ENCODE peak calls at places on chromosomes 5 and 9, in seven cellular contexts. One of them, this sample, is unnamed.

GRCh38 chr9:134057311-134057665 is 10.5 kb downstream of the BRD3 start:
- DNase-seq in neural crest cell: no peak
- DNase-seq in WERI-Rb-1: no peak
- DNase-seq in WTC11: no peak
- DNase-seq in mesothelial cell of epicardium: peak
- DNase-seq in GM13976: no peak
- DNase-seq in Peyer's patch: no peak
- DNase-seq in this sample: peak

GRCh38 chr9:17625644-17626388 is 47.0 kb downstream of the SH3GL2 start:
- DNase-seq in WTC11: no peak
- DNase-seq in Peyer's patch: no peak
- DNase-seq in mesothelial cell of epicardium: no peak
- DNase-seq in neural crest cell: no peak
- DNase-seq in WERI-Rb-1: peak
- DNase-seq in GM13976: no peak
- DNase-seq in this sample: no peak

GRCh38 chr9:79129865-79130480 is 441.8 kb upstream of the TLE4 start:
- DNase-seq in neural crest cell: peak
- DNase-seq in WTC11: peak
- DNase-seq in WERI-Rb-1: peak
- DNase-seq in mesothelial cell of epicardium: no peak
- DNase-seq in GM13976: no peak
- DNase-seq in Peyer's patch: peak
- DNase-seq in this sample: peak

GRCh38 chr9:79570449-79571308 is 1.1 kb upstream of the TLE4 start:
- DNase-seq in GM13976: peak
- DNase-seq in Peyer's patch: peak
- DNase-seq in WTC11: peak
- DNase-seq in mesothelial cell of epicardium: peak
- DNase-seq in WERI-Rb-1: peak
- DNase-seq in neural crest cell: peak
- DNase-seq in this sample: peak

GRCh38 chr9:4886698-4887097 is 94.0 kb downstream of the RCL1 start:
- DNase-seq in GM13976: peak
- DNase-seq in WTC11: no peak
- DNase-seq in neural crest cell: no peak
- DNase-seq in mesothelial cell of epicardium: no peak
- DNase-seq in WERI-Rb-1: no peak
- DNase-seq in Peyer's patch: no peak
- DNase-seq in this sample: no peak

GRCh38 chr5:1524799-1525623 is 1.3 kb upstream of the LPCAT1 start:
- DNase-seq in Peyer's patch: peak
- DNase-seq in neural crest cell: no peak
- DNase-seq in WERI-Rb-1: peak
- DNase-seq in mesothelial cell of epicardium: no peak
- DNase-seq in WTC11: peak
- DNase-seq in GM13976: no peak
- DNase-seq in this sample: peak

GRCh38 chr5:156920042-156920860 is 42.8 kb downstream of the TIMD4 start:
- DNase-seq in GM13976: no peak
- DNase-seq in WTC11: no peak
- DNase-seq in Peyer's patch: no peak
- DNase-seq in neural crest cell: no peak
- DNase-seq in mesothelial cell of epicardium: no peak
- DNase-seq in WERI-Rb-1: no peak
- DNase-seq in this sample: no peak

GRCh38 chr5:68460147-68460760 is 244.7 kb downstream of the PIK3R1 start:
- DNase-seq in neural crest cell: peak
- DNase-seq in Peyer's patch: peak
- DNase-seq in mesothelial cell of epicardium: no peak
- DNase-seq in WERI-Rb-1: peak
- DNase-seq in GM13976: peak
- DNase-seq in WTC11: no peak
- DNase-seq in this sample: no peak

GRCh38 chr5:170635706-170636105 is 131.9 kb downstream of the KCNIP1 start:
- DNase-seq in WTC11: no peak
- DNase-seq in GM13976: no peak
- DNase-seq in mesothelial cell of epicardium: no peak
- DNase-seq in neural crest cell: no peak
- DNase-seq in WERI-Rb-1: no peak
- DNase-seq in Peyer's patch: peak
- DNase-seq in this sample: no peak

GRCh38 chr9:69945671-69946141 is 97.9 kb upstream of the MAMDC2 start:
- DNase-seq in WERI-Rb-1: no peak
- DNase-seq in GM13976: no peak
- DNase-seq in mesothelial cell of epicardium: no peak
- DNase-seq in WTC11: no peak
- DNase-seq in neural crest cell: no peak
- DNase-seq in Peyer's patch: peak
- DNase-seq in this sample: peak

GRCh38 chr5:83516361-83516760 is 44.8 kb downstream of the VCAN start:
- DNase-seq in WTC11: no peak
- DNase-seq in WERI-Rb-1: no peak
- DNase-seq in mesothelial cell of epicardium: no peak
- DNase-seq in GM13976: no peak
- DNase-seq in neural crest cell: no peak
- DNase-seq in Peyer's patch: no peak
- DNase-seq in this sample: no peak

GRCh38 chr9:18587988-18588387 is 114.0 kb downstream of the ADAMTSL1 start:
- DNase-seq in GM13976: no peak
- DNase-seq in WERI-Rb-1: no peak
- DNase-seq in neural crest cell: no peak
- DNase-seq in mesothelial cell of epicardium: no peak
- DNase-seq in WTC11: no peak
- DNase-seq in Peyer's patch: no peak
- DNase-seq in this sample: no peak

GRCh38 chr5:41115281-41115680 is 44.1 kb upstream of the MROH2B start:
- DNase-seq in Peyer's patch: no peak
- DNase-seq in neural crest cell: no peak
- DNase-seq in WERI-Rb-1: no peak
- DNase-seq in WTC11: no peak
- DNase-seq in GM13976: no peak
- DNase-seq in mesothelial cell of epicardium: no peak
- DNase-seq in this sample: no peak

GRCh38 chr5:81749562-81750307 is 1.2 kb downstream of the SSBP2 start:
- DNase-seq in GM13976: peak
- DNase-seq in WERI-Rb-1: peak
- DNase-seq in Peyer's patch: peak
- DNase-seq in mesothelial cell of epicardium: peak
- DNase-seq in neural crest cell: peak
- DNase-seq in WTC11: peak
- DNase-seq in this sample: peak

GRCh38 chr5:135107986-135108385 is 74.0 kb upstream of the PITX1 start:
- DNase-seq in mesothelial cell of epicardium: no peak
- DNase-seq in WERI-Rb-1: no peak
- DNase-seq in GM13976: no peak
- DNase-seq in neural crest cell: no peak
- DNase-seq in WTC11: no peak
- DNase-seq in Peyer's patch: no peak
- DNase-seq in this sample: peak

GRCh38 chr5:78417026-78417425 is 56.6 kb downstream of the SCAMP1 start:
- DNase-seq in Peyer's patch: no peak
- DNase-seq in neural crest cell: no peak
- DNase-seq in WERI-Rb-1: no peak
- DNase-seq in WTC11: no peak
- DNase-seq in GM13976: no peak
- DNase-seq in mesothelial cell of epicardium: no peak
- DNase-seq in this sample: no peak

GRCh38 chr5:57497733-57498132 is 15.1 kb upstream of the ACTBL2 start:
- DNase-seq in neural crest cell: no peak
- DNase-seq in WTC11: no peak
- DNase-seq in WERI-Rb-1: no peak
- DNase-seq in GM13976: no peak
- DNase-seq in mesothelial cell of epicardium: no peak
- DNase-seq in Peyer's patch: no peak
- DNase-seq in this sample: no peak

GRCh38 chr5:55231476-55232193 is 1.8 kb downstream of the CCNO start:
- DNase-seq in GM13976: peak
- DNase-seq in WTC11: peak
- DNase-seq in mesothelial cell of epicardium: no peak
- DNase-seq in Peyer's patch: no peak
- DNase-seq in WERI-Rb-1: peak
- DNase-seq in neural crest cell: peak
- DNase-seq in this sample: no peak

GRCh38 chr9:2427016-2427891 is 194.3 kb upstream of the VLDLR start:
- DNase-seq in neural crest cell: no peak
- DNase-seq in GM13976: no peak
- DNase-seq in WTC11: no peak
- DNase-seq in mesothelial cell of epicardium: no peak
- DNase-seq in Peyer's patch: no peak
- DNase-seq in WERI-Rb-1: no peak
- DNase-seq in this sample: no peak

GRCh38 chr9:125460883-125461475 is 199.4 kb downstream of the GAPVD1 start:
- DNase-seq in WERI-Rb-1: no peak
- DNase-seq in Peyer's patch: no peak
- DNase-seq in WTC11: no peak
- DNase-seq in mesothelial cell of epicardium: no peak
- DNase-seq in GM13976: no peak
- DNase-seq in neural crest cell: no peak
- DNase-seq in this sample: no peak

GRCh38 chr5:143448518-143448917 is 45.0 kb upstream of the NR3C1 start:
- DNase-seq in mesothelial cell of epicardium: no peak
- DNase-seq in WTC11: no peak
- DNase-seq in GM13976: no peak
- DNase-seq in Peyer's patch: no peak
- DNase-seq in neural crest cell: no peak
- DNase-seq in WERI-Rb-1: no peak
- DNase-seq in this sample: no peak

GRCh38 chr5:180950291-180950949 is 38.2 kb upstream of the BTNL3 start:
- DNase-seq in WERI-Rb-1: no peak
- DNase-seq in GM13976: no peak
- DNase-seq in mesothelial cell of epicardium: no peak
- DNase-seq in Peyer's patch: no peak
- DNase-seq in WTC11: no peak
- DNase-seq in neural crest cell: no peak
- DNase-seq in this sample: no peak

GRCh38 chr9:123940721-123941534 is 11.0 kb upstream of the DENND1A start:
- DNase-seq in WERI-Rb-1: no peak
- DNase-seq in Peyer's patch: peak
- DNase-seq in GM13976: peak
- DNase-seq in mesothelial cell of epicardium: no peak
- DNase-seq in WTC11: no peak
- DNase-seq in neural crest cell: no peak
- DNase-seq in this sample: no peak
- TF ChIP-seq CTCF in WERI-Rb-1: peak
- TF ChIP-seq CTCF in Peyer's patch: no peak
- TF ChIP-seq CTCF in GM13976: no peak
- TF ChIP-seq CTCF in mesothelial cell of epicardium: no peak
- TF ChIP-seq CTCF in WTC11: no peak
- TF ChIP-seq CTCF in neural crest cell: no peak
- TF ChIP-seq CTCF in this sample: no peak

GRCh38 chr5:139294372-139295165 is 1.0 kb downstream of the MATR3 start:
- DNase-seq in neural crest cell: peak
- DNase-seq in mesothelial cell of epicardium: peak
- DNase-seq in WTC11: peak
- DNase-seq in WERI-Rb-1: peak
- DNase-seq in GM13976: peak
- DNase-seq in Peyer's patch: peak
- DNase-seq in this sample: peak
- TF ChIP-seq CTCF in neural crest cell: peak
- TF ChIP-seq CTCF in mesothelial cell of epicardium: no peak
- TF ChIP-seq CTCF in WTC11: no peak
- TF ChIP-seq CTCF in WERI-Rb-1: peak
- TF ChIP-seq CTCF in GM13976: peak
- TF ChIP-seq CTCF in Peyer's patch: no peak
- TF ChIP-seq CTCF in this sample: no peak

GRCh38 chr9:36731068-36731467 is 158.4 kb downstream of the MELK start:
- DNase-seq in GM13976: no peak
- DNase-seq in Peyer's patch: no peak
- DNase-seq in WERI-Rb-1: no peak
- DNase-seq in mesothelial cell of epicardium: no peak
- DNase-seq in neural crest cell: no peak
- DNase-seq in WTC11: no peak
- DNase-seq in this sample: no peak

GRCh38 chr9:36729902-36730301 is 157.2 kb downstream of the MELK start:
- DNase-seq in WTC11: no peak
- DNase-seq in Peyer's patch: no peak
- DNase-seq in GM13976: no peak
- DNase-seq in mesothelial cell of epicardium: no peak
- DNase-seq in neural crest cell: no peak
- DNase-seq in WERI-Rb-1: no peak
- DNase-seq in this sample: no peak

GRCh38 chr9:36731576-36731975 is 158.9 kb downstream of the MELK start:
- DNase-seq in WTC11: no peak
- DNase-seq in GM13976: no peak
- DNase-seq in WERI-Rb-1: no peak
- DNase-seq in mesothelial cell of epicardium: no peak
- DNase-seq in Peyer's patch: no peak
- DNase-seq in neural crest cell: no peak
- DNase-seq in this sample: no peak

GRCh38 chr9:36730414-36730813 is 157.7 kb downstream of the MELK start:
- DNase-seq in WTC11: no peak
- DNase-seq in WERI-Rb-1: no peak
- DNase-seq in mesothelial cell of epicardium: no peak
- DNase-seq in Peyer's patch: no peak
- DNase-seq in neural crest cell: no peak
- DNase-seq in GM13976: no peak
- DNase-seq in this sample: no peak

DNA sequence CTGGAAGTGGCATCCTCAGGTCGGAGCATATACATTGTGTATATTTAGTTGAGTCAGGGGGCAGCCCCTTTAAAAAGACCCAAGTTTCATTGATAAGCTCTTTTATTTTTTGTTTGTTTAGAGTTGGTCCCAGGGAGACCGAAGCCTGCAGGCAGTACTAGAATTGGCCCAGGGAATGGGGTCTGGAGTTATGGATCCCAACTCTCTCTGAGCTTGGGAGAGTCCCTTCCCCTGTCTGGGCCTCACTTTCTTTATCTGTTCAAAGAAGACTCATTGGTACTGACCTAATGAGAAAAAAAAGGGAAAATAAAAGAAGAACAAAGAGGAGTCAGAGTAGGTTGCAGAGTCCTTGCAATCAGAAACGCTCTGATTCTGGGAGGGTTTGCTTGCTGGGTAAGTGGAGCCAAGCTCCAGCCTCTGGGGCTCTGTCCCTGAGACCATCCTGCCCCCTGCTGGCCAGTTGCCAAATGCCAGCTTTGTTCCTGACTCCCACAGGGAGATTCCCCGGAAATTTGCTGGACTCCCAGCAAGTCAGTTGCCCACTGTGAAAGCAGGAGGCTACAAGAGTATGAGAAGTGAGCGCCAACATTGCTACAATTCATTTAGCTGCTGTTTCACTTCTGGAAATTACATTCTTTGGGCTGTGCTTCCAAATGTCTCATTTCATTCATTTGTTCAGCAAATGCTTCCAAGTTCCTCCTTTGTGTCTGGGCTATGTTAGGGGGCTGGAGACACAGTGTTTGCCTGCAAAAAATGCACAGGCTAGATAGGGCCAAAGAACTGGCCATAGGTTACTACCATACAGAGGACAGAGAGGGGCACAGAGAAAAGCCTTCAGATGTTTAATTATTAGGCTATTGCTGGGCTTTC is 156.2 kb downstream of the MELK start:
- DNase-seq in WERI-Rb-1: peak
- DNase-seq in WTC11: peak
- DNase-seq in Peyer's patch: peak
- DNase-seq in GM13976: peak
- DNase-seq in neural crest cell: peak
- DNase-seq in mesothelial cell of epicardium: peak
- DNase-seq in this sample: no peak
- TF ChIP-seq CTCF in WERI-Rb-1: peak
- TF ChIP-seq CTCF in WTC11: peak
- TF ChIP-seq CTCF in Peyer's patch: peak
- TF ChIP-seq CTCF in GM13976: peak
- TF ChIP-seq CTCF in neural crest cell: peak
- TF ChIP-seq CTCF in mesothelial cell of epicardium: peak
- TF ChIP-seq CTCF in this sample: peak

GRCh38 chr9:3751125-3751758 is 225.4 kb upstream of the RFX3 start:
- DNase-seq in Peyer's patch: no peak
- DNase-seq in WERI-Rb-1: no peak
- DNase-seq in neural crest cell: no peak
- DNase-seq in mesothelial cell of epicardium: no peak
- DNase-seq in WTC11: no peak
- DNase-seq in GM13976: no peak
- DNase-seq in this sample: no peak
- TF ChIP-seq CTCF in Peyer's patch: no peak
- TF ChIP-seq CTCF in WERI-Rb-1: no peak
- TF ChIP-seq CTCF in neural crest cell: no peak
- TF ChIP-seq CTCF in mesothelial cell of epicardium: no peak
- TF ChIP-seq CTCF in WTC11: no peak
- TF ChIP-seq CTCF in GM13976: no peak
- TF ChIP-seq CTCF in this sample: no peak